ENCODE peak calls at places on chromosomes 4 and X, in five cellular contexts. N is H9, L is IMR-90, X is neuronal stem cell, P is mesendoderm. A is an unnamed sample.

GRCh38 chr4:184100297-184100885 is 117.3 kb downstream of the ENPP6 start:
- DNase-seq in N (peak), L (peak), X (peak), P (peak), A (peak)

GRCh38 chrX:120457766-120458180 is 11.3 kb downstream of the LAMP2 start:
- DNase-seq in N (no peak), L (peak), X (no peak), P (no peak), A (no peak)

GRCh38 chr4:38955957-38956356 is 76.3 kb downstream of the TMEM156 start:
- DNase-seq in N (no peak), L (no peak), X (no peak), P (no peak), A (no peak)

GRCh38 chr4:71680706-71681105 is 103.2 kb downstream of the GC start:
- DNase-seq in N (no peak), L (no peak), X (no peak), P (no peak), A (no peak)

GRCh38 chr4:185534850-185535761 is at the start of gene PDLIM3:
- DNase-seq in N (peak), L (peak), X (peak), P (peak), A (peak)

GRCh38 chrX:47361538-47362511 is 8.6 kb upstream of the ZNF157 start:
- DNase-seq in N (peak), L (peak), X (peak), P (peak), A (peak)

GRCh38 chrX:130264573-130264972 is 4.1 kb downstream of the ZNF280C start:
- DNase-seq in N (no peak), L (peak), X (no peak), P (no peak), A (no peak)

GRCh38 chr4:3436798-3437581 is 4.8 kb upstream of the HGFAC start:
- DNase-seq in N (no peak), L (peak), X (no peak), P (no peak), A (no peak)

GRCh38 chrX:149185087-149185486 is 320.0 kb downstream of the IDS start:
- DNase-seq in N (no peak), L (no peak), X (no peak), P (no peak), A (no peak)

GRCh38 chr4:125735107-125735506 is 420.4 kb downstream of the FAT4 start:
- DNase-seq in N (peak), L (peak), X (peak), P (peak), A (no peak)

GRCh38 chr4:40719008-40719623 is 30.6 kb upstream of the NSUN7 start:
- DNase-seq in N (no peak), L (peak), X (no peak), P (peak), A (no peak)

DNA sequence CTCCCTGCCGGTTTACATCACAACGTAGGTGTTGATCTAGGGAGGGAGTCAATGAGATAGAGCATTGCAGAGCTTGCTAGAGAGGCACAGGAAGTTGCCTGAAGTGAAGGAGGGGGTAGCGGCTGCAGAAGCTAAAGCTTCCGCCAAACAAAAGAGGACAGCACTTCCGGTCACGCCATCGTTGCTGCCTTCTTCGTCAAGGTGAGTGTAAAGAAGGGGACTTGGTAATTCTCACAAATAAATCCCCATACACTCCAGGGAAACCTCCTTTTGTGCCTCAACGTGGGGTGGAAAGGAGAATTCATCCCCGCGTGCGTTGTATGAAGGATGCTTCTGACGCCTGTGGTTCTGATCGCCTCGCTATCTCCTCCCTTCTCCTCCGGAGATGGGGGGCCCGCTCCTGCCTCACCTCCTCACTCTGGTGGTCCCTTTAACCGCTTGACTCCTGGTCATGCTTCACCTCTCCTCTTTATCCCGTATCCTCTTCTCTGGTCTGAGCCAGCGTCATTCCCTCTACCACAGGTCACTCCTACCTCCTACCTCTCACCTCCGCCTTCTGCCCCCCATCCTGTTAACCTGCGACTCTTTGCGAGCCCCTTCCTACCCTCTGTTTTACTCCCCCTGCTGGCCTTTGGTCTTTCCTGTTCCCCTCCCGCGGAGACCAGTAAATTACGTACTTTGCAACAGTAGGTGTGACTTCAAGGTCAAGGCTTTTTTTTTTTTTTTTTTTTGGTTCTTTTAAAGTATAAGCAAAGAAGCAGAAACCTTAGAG is 59.9 kb downstream of the GSPT2 start:
- DNase-seq in N (peak), L (peak), X (peak), P (peak), A (peak)
- H4K8ac ChIP-seq in N (peak), L (peak), X (no peak), P (peak), A (peak)

DNA sequence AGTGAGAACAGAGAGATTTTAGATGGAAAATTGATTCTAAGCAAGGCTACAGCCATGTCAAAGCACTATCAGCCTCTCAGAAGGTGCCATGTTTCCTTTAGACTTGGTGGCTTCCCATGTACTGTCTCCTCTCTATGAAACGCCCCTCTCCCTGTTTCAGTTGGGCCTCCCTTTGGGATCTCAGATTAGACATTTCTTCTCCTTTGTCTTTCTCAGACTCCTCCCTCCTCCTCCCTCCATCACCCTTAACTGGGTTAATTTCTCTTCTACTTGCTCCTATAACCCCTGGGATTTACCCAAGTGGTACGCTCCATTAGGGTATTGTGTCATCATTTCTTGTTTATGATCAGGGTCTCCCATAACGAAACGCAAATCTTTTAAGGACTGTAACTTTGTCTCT is 106.9 kb downstream of the FAM9B start:
- DNase-seq in N (no peak), L (no peak), X (no peak), P (no peak), A (no peak)
- H4K8ac ChIP-seq in N (no peak), L (no peak), X (no peak), P (no peak), A (no peak)

GRCh38 chr4:108325561-108325960 is 156.8 kb upstream of the LEF1 start:
- DNase-seq in N (no peak), L (no peak), X (no peak), P (no peak), A (no peak)
- H4K8ac ChIP-seq in N (no peak), L (no peak), X (no peak), P (no peak), A (no peak)

GRCh38 chr4:108834167-108834566 is 71.3 kb upstream of the ETNPPL start:
- DNase-seq in N (no peak), L (peak), X (no peak), P (no peak), A (no peak)
- H4K8ac ChIP-seq in N (no peak), L (no peak), X (no peak), P (no peak), A (no peak)

A was measured in H1.